ENCODE peak calls at places on chromosome 5, in ten cellular contexts. O is mucosa of descending colon; V is A549; C is Caco-2; T is IMR-90; N is osteoblast; J is CD4-positive, CD25-positive, alpha-beta regulatory T cell; A is mammary epithelial cell; U is astrocyte; G is small intestine. H is an unnamed sample.

GRCh38 chr5:38607930-38608545 is 51.6 kb upstream of the LIFR start:
- DNase-seq in O (no peak), V (no peak), C (peak; percentile 67), T (peak; percentile 86), N (peak; percentile 15), J (no peak), A (no peak), U (peak; percentile 89), G (no peak), H (no peak)

GRCh38 chr5:119363936-119364335 is 8.1 kb downstream of the TNFAIP8 start:
- DNase-seq in O (no peak), V (no peak), C (no peak), T (no peak), N (no peak), J (no peak), A (peak; percentile 52), U (no peak), G (no peak), H (no peak)

GRCh38 chr5:127229185-127229889 is 61.3 kb upstream of the MEGF10 start:
- DNase-seq in O (peak; percentile 73), V (peak; percentile 43), C (peak; percentile 64), T (peak; percentile 6), N (peak; percentile 86), J (peak; percentile 66), A (peak; percentile 24), U (no peak), G (peak; percentile 71), H (peak; percentile 87)

GRCh38 chr5:53246042-53246836 is 136.7 kb upstream of the MOCS2 start:
- DNase-seq in O (no peak), V (no peak), C (no peak), T (peak; percentile 94), N (no peak), J (no peak), A (peak; percentile 93), U (peak; percentile 96), G (no peak), H (no peak)

GRCh38 chr5:134003957-134004625 is 684 bp downstream of the VDAC1 start:
- DNase-seq in O (peak; percentile 66), V (no peak), C (no peak), T (peak; percentile 42), N (peak; percentile 94), J (peak; percentile 27), A (peak; percentile 52), U (peak; percentile 30), G (peak; percentile 55), H (peak; percentile 90)

GRCh38 chr5:34037829-34038228 is 5.2 kb downstream of the C1QTNF3 start:
- DNase-seq in O (no peak), V (no peak), C (no peak), T (no peak), N (no peak), J (no peak), A (no peak), U (no peak), G (no peak), H (no peak)

GRCh38 chr5:131264453-131265200 is 774 bp downstream of the CDC42SE2 start:
- DNase-seq in O (peak; percentile 63), V (no peak), C (peak; percentile 48), T (peak; percentile 28), N (peak; percentile 75), J (peak; percentile 48), A (no peak), U (no peak), G (peak; percentile 50), H (peak; percentile 71)

GRCh38 chr5:41661221-41661620 is 150.8 kb upstream of the PLCXD3 start:
- DNase-seq in O (no peak), V (no peak), C (no peak), T (no peak), N (no peak), J (no peak), A (no peak), U (no peak), G (no peak), H (no peak)

GRCh38 chr5:158698768-158699167 is 400.9 kb downstream of the EBF1 start:
- DNase-seq in O (no peak), V (no peak), C (no peak), T (no peak), N (no peak), J (no peak), A (no peak), U (no peak), G (no peak), H (no peak)

GRCh38 chr5:158700997-158701391 is 398.7 kb downstream of the EBF1 start:
- DNase-seq in O (no peak), V (no peak), C (no peak), T (no peak), N (no peak), J (no peak), A (no peak), U (no peak), G (no peak), H (no peak)

GRCh38 chr5:158700231-158700996 is 399.3 kb downstream of the EBF1 start:
- DNase-seq in O (no peak), V (no peak), C (no peak), T (no peak), N (no peak), J (no peak), A (no peak), U (no peak), G (no peak), H (no peak)

GRCh38 chr5:158698036-158698667 is 401.6 kb downstream of the EBF1 start:
- DNase-seq in O (no peak), V (no peak), C (no peak), T (no peak), N (no peak), J (no peak), A (no peak), U (no peak), G (no peak), H (no peak)

GRCh38 chr5:158699336-158699735 is 400.4 kb downstream of the EBF1 start:
- DNase-seq in O (no peak), V (no peak), C (no peak), T (no peak), N (no peak), J (no peak), A (no peak), U (no peak), G (no peak), H (no peak)
- H3K4me1 ChIP-seq in O (no peaks in the 10 kb centered on the region), V (peaks cover 62% of the 10 kb centered on the region), C (no peaks in the 10 kb centered on the region), T (peaks cover 2% of the 10 kb centered on the region), N (peaks cover 70% of the 10 kb centered on the region), J (no peaks in the 10 kb centered on the region), A (peaks cover 15% of the 10 kb centered on the region), U (peaks cover 13% of the 10 kb centered on the region), G (no peaks in the 10 kb centered on the region), H (no peaks in the 10 kb centered on the region)

GRCh38 chr5:36241636-36242533 is at the start of gene NADK2:
- DNase-seq in O (peak; percentile 96), V (peak; percentile 87), C (peak; percentile 98), T (peak; percentile 92), N (peak; percentile 99), J (peak; percentile 93), A (peak; percentile 92), U (peak; percentile 90), G (peak; percentile 98), H (peak; percentile 98)

GRCh38 chr5:36238896-36239295 is 2.8 kb downstream of the NADK2 start:
- DNase-seq in O (no peak), V (no peak), C (no peak), T (no peak), N (no peak), J (no peak), A (no peak), U (no peak), G (no peak), H (no peak)

GRCh38 chr5:36237756-36238155 is 4.0 kb downstream of the NADK2 start:
- DNase-seq in O (no peak), V (no peak), C (no peak), T (no peak), N (no peak), J (no peak), A (peak; percentile 40), U (no peak), G (peak; percentile 80), H (no peak)

GRCh38 chr5:36240779-36241635 is 718 bp downstream of the NADK2 start:
- DNase-seq in O (peak; percentile 69), V (peak; percentile 41), C (peak; percentile 73), T (peak; percentile 59), N (peak; percentile 92), J (peak; percentile 3), A (peak; percentile 58), U (peak; percentile 54), G (peak; percentile 57), H (peak; percentile 80)

DNA sequence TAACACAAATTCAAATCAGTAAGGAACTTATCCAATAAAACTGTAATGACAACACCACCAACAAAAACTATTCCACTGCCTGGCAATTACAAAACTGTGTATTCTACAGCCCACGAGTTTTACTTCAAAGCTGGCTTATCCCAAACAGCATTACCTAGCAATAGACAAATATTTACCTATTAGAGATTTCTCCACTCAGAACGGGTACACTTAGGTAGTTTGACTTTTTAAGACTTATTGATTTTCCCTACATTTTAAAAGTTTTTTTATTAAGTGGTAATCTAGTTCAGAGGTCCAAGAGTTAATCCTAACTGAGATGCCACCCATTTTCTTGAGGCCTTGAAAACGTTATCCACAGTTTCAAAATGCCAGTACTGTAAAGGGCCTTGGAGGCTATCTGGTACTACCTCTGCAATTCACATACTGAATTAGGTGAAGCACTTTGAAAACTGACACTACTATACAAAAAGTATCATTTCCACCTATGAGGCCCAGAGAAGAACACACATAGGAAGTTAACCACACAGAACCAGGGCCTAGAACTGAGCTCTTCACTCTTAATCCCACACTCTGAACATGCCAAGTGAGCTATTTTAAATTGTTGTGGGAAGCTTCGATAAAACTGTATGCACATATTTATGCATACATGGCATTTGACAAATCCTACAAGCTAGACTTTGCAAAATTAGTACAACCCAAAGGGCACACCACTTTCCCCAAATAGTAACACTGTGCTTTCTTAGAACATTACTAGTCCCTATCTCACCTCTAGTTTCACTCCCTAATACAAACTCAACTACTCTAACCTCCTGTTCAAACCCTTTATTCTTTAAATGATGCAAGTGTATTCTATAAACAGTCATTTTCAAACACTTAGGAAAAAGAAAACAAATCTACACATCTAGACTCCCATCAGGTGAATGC is 2.1 kb downstream of the NADK2 start:
- DNase-seq in O (no peak), V (no peak), C (peak; percentile 24), T (no peak), N (no peak), J (no peak), A (no peak), U (no peak), G (peak; percentile 2), H (no peak)
- H3K4me3 ChIP-seq in O (no peak overlapping the region), V (no peak overlapping the region), C (peak overlapping the region; percentile 90), T (no peak overlapping the region), N (peak overlapping the region; percentile 86), J (peak overlapping the region; percentile 56), A (peak overlapping the region; percentile 88), U (peak overlapping the region; percentile 73), G (no peak overlapping the region), H (peak overlapping the region; percentile 83)

GRCh38 chr5:141747152-141747640 is 65.2 kb upstream of the ARAP3 start:
- DNase-seq in O (peak; percentile 52), V (no peak), C (peak; percentile 24), T (peak; percentile 38), N (peak; percentile 82), J (no peak), A (peak; percentile 17), U (peak; percentile 29), G (peak; percentile 16), H (peak; percentile 83)
- H3K4me1 ChIP-seq in O (no peaks in the 10 kb centered on the region), V (no peaks in the 10 kb centered on the region), C (peaks cover 6% of the 10 kb centered on the region), T (no peaks in the 10 kb centered on the region), N (no peaks in the 10 kb centered on the region), J (no peaks in the 10 kb centered on the region), A (no peaks in the 10 kb centered on the region), U (no peaks in the 10 kb centered on the region), G (no peaks in the 10 kb centered on the region), H (no peaks in the 10 kb centered on the region)

GRCh38 chr5:140225396-140225795 is 50.4 kb downstream of the CYSTM1 start:
- DNase-seq in O (no peak), V (no peak), C (no peak), T (no peak), N (no peak), J (no peak), A (no peak), U (no peak), G (peak; percentile 89), H (no peak)

GRCh38 chr5:140223567-140223966 is 48.6 kb downstream of the CYSTM1 start:
- DNase-seq in O (no peak), V (no peak), C (no peak), T (no peak), N (peak; percentile 50), J (no peak), A (no peak), U (no peak), G (no peak), H (no peak)

GRCh38 chr5:140224658-140225057 is 49.7 kb downstream of the CYSTM1 start:
- DNase-seq in O (no peak), V (no peak), C (no peak), T (no peak), N (peak; percentile 39), J (no peak), A (peak; percentile 49), U (no peak), G (no peak), H (no peak)

GRCh38 chr5:140228364-140228837 is 53.4 kb downstream of the CYSTM1 start:
- DNase-seq in O (peak; percentile 81), V (no peak), C (no peak), T (no peak), N (no peak), J (no peak), A (no peak), U (no peak), G (peak; percentile 96), H (no peak)

DNA sequence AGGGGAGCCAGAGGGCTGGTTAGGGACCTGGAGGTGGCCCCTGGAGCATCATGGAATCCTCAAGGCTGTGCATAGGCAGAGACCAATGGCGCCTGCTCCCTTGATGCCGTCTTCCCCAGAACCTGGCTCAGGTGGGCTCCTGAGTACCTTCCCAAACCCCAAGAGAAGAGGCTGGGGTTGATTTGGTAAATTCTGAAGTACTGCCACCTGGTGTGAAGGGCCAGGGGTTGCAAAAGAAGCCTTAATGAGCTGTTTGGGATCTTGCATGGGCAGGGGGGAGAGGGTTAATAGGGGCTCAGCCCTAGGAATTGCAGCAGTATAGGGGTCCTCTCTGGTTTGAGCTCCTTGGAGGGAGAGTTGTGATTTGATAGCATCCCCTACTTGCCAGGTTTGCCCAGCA is 52.1 kb downstream of the CYSTM1 start:
- DNase-seq in O (no peak), V (no peak), C (no peak), T (no peak), N (no peak), J (no peak), A (no peak), U (no peak), G (no peak), H (no peak)
- H3K4me3 ChIP-seq in O (no peak overlapping the region), V (no peak overlapping the region), C (no peak overlapping the region), T (no peak overlapping the region), N (no peak overlapping the region), J (no peak overlapping the region), A (no peak overlapping the region), U (no peak overlapping the region), G (no peak overlapping the region), H (no peak overlapping the region)

H was measured in upper lobe of right lung.